ENCODE peak calls at places on chromosomes 13 and 19, in four cellular contexts. I is A549, X is HCT116, Z is GM23338. G is an unnamed sample.
A peak's percentile ranks its signal among the peaks of the same experiment; 100 is the strongest.

GRCh38 chr13:47826481-47826880 is 174.6 kb downstream of the SUCLA2 start:
- DNase-seq in Z (no peak), I (no peak), X (no peak), G (no peak)

GRCh38 chr19:14544047-14544446 is 14.7 kb downstream of the TECR start:
- DNase-seq in X (no peak), I (no peak), Z (no peak), G (no peak)

GRCh38 chr13:99176309-99177276 is 24.1 kb upstream of the UBAC2 start:
- DNase-seq in Z (peak; percentile 94), X (peak; percentile 62), I (peak; percentile 59), G (peak; percentile 46)

GRCh38 chr13:52414963-52415362 is 9.0 kb upstream of the THSD1 start:
- DNase-seq in I (peak; percentile 4), X (no peak), Z (no peak), G (no peak)

GRCh38 chr13:93413972-93414717 is 187.5 kb downstream of the GPC6 start:
- DNase-seq in X (no peak), Z (peak; percentile 58), I (no peak), G (no peak)

GRCh38 chr13:20051366-20051765 is 92.8 kb downstream of the ZMYM2 start:
- DNase-seq in Z (no peak), I (no peak), X (no peak), G (no peak)

GRCh38 chr19:11984986-11985385 is 20.1 kb downstream of the ZNF763 start:
- DNase-seq in X (no peak), Z (peak; percentile 94), I (no peak), G (no peak)

GRCh38 chr13:39892731-39893293 is 237.3 kb downstream of the COG6 start:
- DNase-seq in Z (no peak), I (no peak), X (no peak), G (no peak)

GRCh38 chr19:13981467-13981866 is 24.7 kb downstream of the RFX1 start:
- DNase-seq in Z (no peak), I (no peak), X (no peak), G (no peak)

GRCh38 chr19:43984687-43985000 is 656 bp downstream of the ZNF155 start:
- DNase-seq in Z (no peak), I (no peak), X (no peak), G (no peak)

GRCh38 chr13:41827507-41828213 is 133.2 kb downstream of the VWA8 start:
- DNase-seq in X (peak; percentile 39), I (peak; percentile 77), Z (no peak), G (peak; percentile 42)

GRCh38 chr13:94339116-94339687 is 140.3 kb downstream of the DCT start:
- DNase-seq in X (no peak), I (no peak), Z (no peak), G (no peak)

GRCh38 chr19:16205205-16206045 is 7.7 kb downstream of the AP1M1 start:
- DNase-seq in Z (no peak), X (no peak), I (no peak), G (no peak)

GRCh38 chr13:75541287-75541686 is 3.6 kb upstream of the COMMD6 start:
- DNase-seq in Z (no peak), I (no peak), X (no peak), G (no peak)

GRCh38 chr19:31301306-31301980 is 47.8 kb downstream of the TSHZ3 start:
- DNase-seq in Z (no peak), I (no peak), X (no peak), G (no peak)

GRCh38 chr19:11355160-11356073 is at the start of gene PLPPR2:
- DNase-seq in I (peak; percentile 84), Z (peak; percentile 99), X (peak; percentile 82), G (no peak)

GRCh38 chr13:112940236-112940635 is 28.8 kb upstream of the MCF2L start:
- DNase-seq in Z (no peak), I (no peak), X (no peak), G (no peak)

GRCh38 chr13:112941349-112941748 is 27.7 kb upstream of the MCF2L start:
- DNase-seq in I (no peak), X (no peak), Z (no peak), G (no peak)

GRCh38 chr13:112943309-112944125 is 25.5 kb upstream of the MCF2L start:
- DNase-seq in I (peak; percentile 18), X (no peak), Z (peak; percentile 72), G (no peak)

GRCh38 chr13:112938680-112939079 is 30.3 kb upstream of the MCF2L start:
- DNase-seq in Z (no peak), X (no peak), I (no peak), G (no peak)

DNA sequence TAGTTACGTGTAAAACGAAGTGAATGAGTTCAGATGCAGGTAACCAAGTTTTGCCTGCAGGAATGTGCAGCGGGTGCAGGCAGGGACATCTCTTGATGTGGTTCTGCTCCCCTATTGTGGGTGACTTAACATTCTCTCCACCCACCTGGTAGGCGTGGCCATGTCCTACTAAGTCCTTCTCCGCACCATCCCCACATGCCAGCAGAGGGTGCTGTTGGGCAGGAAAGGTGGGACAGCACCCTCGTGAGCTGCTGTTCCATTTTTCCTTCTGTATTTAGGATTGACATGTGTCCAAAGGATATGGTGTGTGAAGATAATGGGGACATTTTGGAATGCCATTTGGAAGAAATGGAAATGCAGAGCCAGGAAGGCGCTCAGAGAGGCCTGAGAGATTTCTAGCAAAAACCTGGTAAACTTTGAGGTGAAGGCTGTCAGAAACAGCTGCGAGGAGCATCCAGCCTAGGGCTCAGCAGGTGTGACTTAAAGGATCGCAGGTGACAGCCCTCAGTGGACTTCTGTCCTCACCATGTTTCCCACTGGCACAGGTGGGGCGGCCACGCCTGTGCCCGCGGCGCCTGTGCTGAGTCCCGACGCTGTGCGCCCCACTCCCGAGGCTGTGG is 26.2 kb upstream of the MCF2L start:
- DNase-seq in I (peak; percentile 92), Z (peak; percentile 99), X (peak; percentile 91), G (peak; percentile 78)
- TF ChIP-seq REST in I (no peak), Z (no peak), X (no peak), G (no peak)

GRCh38 chr19:38837656-38838121 is 6.1 kb upstream of the ECH1 start:
- DNase-seq in Z (no peak), X (no peak), I (peak; percentile 80), G (no peak)

GRCh38 chr19:38837304-38837626 is 5.7 kb upstream of the ECH1 start:
- DNase-seq in X (no peak), Z (no peak), I (no peak), G (no peak)

GRCh38 chr19:38834590-38834989 is 3.0 kb upstream of the ECH1 start:
- DNase-seq in Z (peak; percentile 42), X (no peak), I (no peak), G (no peak)

GRCh38 chr19:38838208-38838985 is 6.8 kb upstream of the ECH1 start:
- DNase-seq in X (peak; percentile 46), I (peak; percentile 62), Z (no peak), G (no peak)

DNA sequence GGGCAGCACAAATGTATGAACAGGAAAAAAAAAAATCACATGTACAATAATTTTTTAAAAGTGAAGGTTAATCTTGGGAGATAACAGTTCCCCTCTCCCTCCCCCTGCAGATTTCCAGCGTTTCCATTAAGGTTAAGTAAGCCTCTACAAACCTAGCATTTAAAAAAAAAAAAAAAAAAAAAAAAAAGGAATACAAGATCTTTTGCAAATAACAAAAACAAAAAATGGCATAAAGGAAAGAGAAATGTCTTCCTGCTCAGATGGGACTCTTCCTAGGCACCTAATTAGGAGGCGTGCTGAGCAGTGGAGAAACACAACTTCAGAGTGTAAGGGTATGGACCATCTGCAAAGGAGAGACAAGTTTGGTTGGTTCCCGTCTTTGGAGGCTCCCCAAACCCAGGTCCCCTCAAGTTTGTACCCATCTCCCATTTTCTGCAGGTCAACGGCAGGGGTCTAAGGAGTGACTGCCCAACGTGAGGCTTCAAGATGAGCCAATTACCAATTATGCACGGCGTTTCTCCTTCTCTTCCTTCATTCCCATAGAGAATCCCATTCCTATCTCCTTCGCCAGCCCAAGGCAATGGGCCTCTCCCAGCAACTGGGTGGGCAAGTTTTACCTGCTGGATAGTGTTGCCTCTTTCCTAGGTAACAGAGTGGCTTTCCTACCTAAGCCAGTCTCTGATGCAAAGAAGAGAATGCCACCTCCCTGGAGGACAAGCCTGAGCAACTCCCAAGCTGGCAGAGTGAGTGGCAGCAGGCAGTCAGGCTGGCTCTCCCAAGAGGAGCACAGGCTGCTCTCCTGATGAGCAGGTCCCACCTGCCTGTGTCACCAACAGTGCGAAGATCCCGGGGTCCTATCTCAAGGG is 5.1 kb upstream of the ECH1 start:
- DNase-seq in X (no peak), Z (no peak), I (no peak), G (no peak)
- H3K4me1 ChIP-seq in X (peaks cover 2% of the 10 kb centered on the region), Z (peaks cover 11% of the 10 kb centered on the region), I (peaks cover 82% of the 10 kb centered on the region), G (peaks cover 93% of the 10 kb centered on the region)

GRCh38 chr19:7488736-7489353 is at the start of gene PEX11G:
- DNase-seq in Z (peak; percentile 94), I (peak; percentile 83), X (peak; percentile 75), G (peak; percentile 39)
- TF ChIP-seq REST in Z (peak; percentile 22), I (no peak), X (no peak), G (no peak)

GRCh38 chr19:29678484-29679106 is 13.3 kb downstream of the PLEKHF1 start:
- DNase-seq in I (no peak), X (no peak), Z (no peak), G (no peak)
- H3K4me1 ChIP-seq in I (no peaks in the 10 kb centered on the region), X (no peaks in the 10 kb centered on the region), Z (no peaks in the 10 kb centered on the region), G (peaks cover 5% of the 10 kb centered on the region)

DNA sequence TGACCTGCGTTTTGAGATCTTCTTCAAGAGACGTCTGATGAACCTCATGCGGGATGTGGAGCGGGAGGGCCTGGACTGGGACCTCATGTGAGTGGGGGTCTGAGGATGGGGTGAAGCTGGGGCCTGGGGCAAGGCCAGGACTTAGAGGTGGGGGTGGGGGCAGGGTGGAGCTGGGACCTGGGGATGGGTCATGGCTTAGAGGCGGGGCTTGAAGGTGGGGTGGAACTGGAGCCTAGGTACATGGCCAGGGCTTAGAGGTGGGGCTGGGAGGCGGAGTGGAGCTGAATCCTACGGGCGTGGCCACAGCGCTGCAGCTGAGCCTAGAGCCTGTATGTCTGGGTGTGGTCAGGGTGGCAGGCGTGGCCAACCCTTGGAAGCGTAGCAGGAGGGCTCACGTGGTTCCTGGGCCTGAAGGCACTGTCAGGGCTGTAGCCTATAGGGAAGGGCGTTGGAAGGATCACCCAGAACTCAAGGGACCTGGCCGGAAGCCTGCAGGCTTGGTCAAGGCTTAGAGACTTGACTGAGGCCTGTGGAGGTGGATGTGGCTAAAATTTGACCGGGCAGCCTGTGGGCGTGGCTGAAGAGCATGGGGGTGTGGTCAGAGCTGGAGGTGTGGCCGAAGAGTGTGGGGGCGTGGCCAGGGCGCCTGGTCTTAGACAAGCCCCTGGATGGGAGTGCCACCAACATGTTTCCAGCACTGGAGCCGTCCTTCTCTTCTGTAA is 24.2 kb downstream of the COLGALT1 start:
- DNase-seq in I (peak; percentile 87), Z (peak; percentile 97), X (peak; percentile 90), G (peak; percentile 25)
- TF ChIP-seq REST in I (no peak), Z (no peak), X (no peak), G (no peak)